ENCODE peak calls at places on chromosome 19, in four cellular contexts. W is gastrocnemius medialis, G is Peyer's patch, C is breast epithelium. F is an unnamed sample. For H3K36me3, the result is how much of the 10 kb centered on the place peaks cover.

GRCh38 chr19:48793271-48793670 is 17.6 kb downstream of the BCAT2 start:
- DNase-seq in C (no peak), W (no peak), G (no peak), F (no peak)

GRCh38 chr19:18677156-18677555 is 6.3 kb upstream of the CRTC1 start:
- DNase-seq in G (no peak), W (no peak), C (no peak), F (no peak)

GRCh38 chr19:32543107-32543900 is 37.7 kb upstream of the PDCD5 start:
- DNase-seq in C (no peak), G (no peak), W (no peak), F (no peak)

GRCh38 chr19:8611391-8611883 is 922 bp upstream of the ADAMTS10 start:
- DNase-seq in W (no peak), G (no peak), C (no peak), F (no peak)

GRCh38 chr19:18049390-18049789 is 37.3 kb downstream of the IL12RB1 start:
- DNase-seq in W (peak), G (peak), C (peak), F (peak)

GRCh38 chr19:56383826-56384605 is 9.3 kb downstream of the ZNF582 start:
- DNase-seq in C (no peak), W (no peak), G (no peak), F (no peak)

GRCh38 chr19:15977690-15978089 is 28.9 kb downstream of the OR10H4 start:
- DNase-seq in W (no peak), G (no peak), C (no peak), F (no peak)

GRCh38 chr19:16403151-16403977 is 68.4 kb downstream of the EPS15L1 start:
- DNase-seq in G (no peak), W (no peak), C (no peak), F (no peak)

GRCh38 chr19:47142779-47143178 is 12.1 kb downstream of the SAE1 start:
- DNase-seq in G (no peak), C (no peak), W (no peak), F (no peak)
- H3K36me3 ChIP-seq in G (under half), C (under half), W (under half), F (under half)

GRCh38 chr19:1383014-1383310 is 745 bp upstream of the NDUFS7 start:
- DNase-seq in G (no peak), C (no peak), W (no peak), F (no peak)
- H3K4me3 ChIP-seq in G (no peak), C (peak), W (no peak), F (no peak)

GRCh38 chr19:40585241-40585640 is 8.6 kb downstream of the SHKBP1 start:
- DNase-seq in G (no peak), W (no peak), C (no peak), F (no peak)

GRCh38 chr19:40584007-40584406 is 7.3 kb downstream of the SHKBP1 start:
- DNase-seq in G (no peak), C (no peak), W (no peak), F (no peak)

GRCh38 chr19:40581531-40581930 is 4.9 kb downstream of the SHKBP1 start:
- DNase-seq in W (no peak), C (no peak), G (no peak), F (no peak)

GRCh38 chr19:40582467-40582866 is 5.8 kb downstream of the SHKBP1 start:
- DNase-seq in G (no peak), C (no peak), W (no peak), F (no peak)

DNA sequence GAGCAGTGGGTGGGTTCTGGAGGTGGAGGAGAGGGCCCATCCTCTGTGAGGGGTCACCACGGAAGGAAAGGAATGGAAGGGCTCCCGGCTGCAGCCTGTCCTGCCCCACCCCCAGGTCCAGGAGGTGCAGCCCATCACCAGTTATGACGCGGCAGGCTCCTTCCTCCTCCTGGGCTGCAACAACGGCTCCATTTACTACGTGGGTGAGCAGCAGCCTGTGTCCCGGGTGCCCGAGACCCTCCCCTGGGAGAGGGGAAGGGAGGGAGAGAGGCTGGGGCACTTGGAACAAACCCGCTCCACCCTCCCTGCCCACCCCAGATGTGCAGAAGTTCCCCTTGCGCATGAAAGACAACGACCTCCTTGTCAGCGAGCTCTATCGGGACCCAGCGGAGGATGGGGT is 6.6 kb downstream of the SHKBP1 start:
- DNase-seq in C (no peak), G (no peak), W (no peak), F (no peak)
- H3K36me3 ChIP-seq in C (under half), G (half or more), W (under half), F (under half)

DNA sequence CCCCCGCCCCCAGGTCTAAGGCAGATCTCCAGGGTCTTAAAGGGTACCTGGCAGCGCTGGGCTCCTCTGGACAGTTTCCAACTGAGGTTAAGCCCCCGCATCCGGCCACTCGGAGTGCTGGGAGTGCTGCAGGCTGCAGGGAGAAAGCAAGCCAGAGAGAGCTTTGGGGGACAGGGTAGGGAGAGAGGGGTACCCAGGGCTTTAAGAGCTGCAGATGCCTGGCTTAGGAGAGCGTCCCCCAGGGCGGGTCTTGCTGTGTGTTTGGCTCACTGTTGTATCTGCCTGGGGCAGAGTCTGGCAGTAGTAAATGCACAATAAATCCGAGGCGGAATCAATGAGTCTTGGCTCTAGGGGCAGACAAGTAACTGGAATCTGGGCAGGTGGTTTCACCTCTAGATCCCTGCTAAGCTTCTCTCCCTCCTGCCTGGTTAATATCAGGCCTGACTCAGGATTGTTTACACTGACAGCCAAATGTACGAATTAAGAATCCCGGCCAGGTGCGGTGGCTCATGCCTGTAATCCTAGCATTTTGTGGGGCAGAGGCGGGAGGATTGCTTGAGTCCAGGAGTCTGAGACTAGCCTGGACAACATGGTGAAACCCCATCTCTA is 798 bp upstream of the COX6B2 start:
- DNase-seq in G (no peak), C (no peak), W (no peak), F (no peak)
- H3K4me3 ChIP-seq in G (no peak), C (no peak), W (no peak), F (no peak)

GRCh38 chr19:49997709-49998108 is 27.5 kb downstream of the VRK3 start:
- DNase-seq in W (no peak), G (no peak), C (no peak), F (no peak)
- H3K36me3 ChIP-seq in W (half or more), G (half or more), C (under half), F (half or more)

GRCh38 chr19:42285546-42285945 is 16.4 kb upstream of the PRR19 start:
- DNase-seq in G (no peak), C (no peak), W (no peak), F (no peak)
- H3K4me3 ChIP-seq in G (peak), C (peak), W (peak), F (no peak)

GRCh38 chr19:45825263-45825605 is 10.1 kb upstream of the RSPH6A start:
- DNase-seq in C (no peak), W (no peak), G (no peak), F (no peak)

GRCh38 chr19:45824531-45825262 is 9.6 kb upstream of the RSPH6A start:
- DNase-seq in G (no peak), C (no peak), W (no peak), F (no peak)

GRCh38 chr19:45823182-45823581 is 8.1 kb upstream of the RSPH6A start:
- DNase-seq in G (no peak), W (no peak), C (no peak), F (no peak)

GRCh38 chr19:45822716-45823115 is 7.6 kb upstream of the RSPH6A start:
- DNase-seq in W (no peak), G (no peak), C (no peak), F (no peak)

DNA sequence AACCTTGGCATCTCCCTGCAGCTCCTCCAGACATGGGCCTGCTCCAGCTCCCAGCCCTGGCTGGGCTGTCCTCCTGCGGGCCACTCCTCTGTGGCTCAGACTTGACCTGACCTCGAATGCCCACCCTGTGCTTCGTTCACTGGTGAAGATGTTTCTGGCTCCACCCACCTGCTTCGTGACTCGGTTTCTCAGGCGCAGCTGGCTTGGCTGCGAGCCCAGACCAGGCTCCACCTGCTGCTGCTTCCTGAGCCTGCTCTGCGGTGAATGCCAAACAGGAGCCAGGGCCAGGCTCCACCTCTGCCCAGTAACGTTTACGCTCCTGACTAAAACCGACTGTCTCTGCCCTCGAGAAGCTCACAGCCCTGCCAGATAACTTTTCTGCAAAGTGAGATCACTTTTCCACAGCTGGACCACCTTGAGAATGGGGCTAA is 8.9 kb upstream of the RSPH6A start:
- DNase-seq in W (no peak), G (no peak), C (peak), F (no peak)
- H3K36me3 ChIP-seq in W (half or more), G (half or more), C (under half), F (under half)